ENCODE peak calls at places on chromosomes 13 and 19, in nine cellular contexts. O is PC-9, X is lung, V is breast epithelium, E is tibial nerve, Y is heart right ventricle, I is thoracic aorta, F is GM23338, Z is neural progenitor cell. C is an unnamed sample.

GRCh38 chr13:49240017-49240416 is 7.7 kb upstream of the CDADC1 start:
- DNase-seq in V (no peak), Y (no peak), O (no peak), X (no peak), Z (peak), I (no peak), F (peak), E (no peak), C (no peak)

GRCh38 chr13:22137361-22138050 is 466.6 kb downstream of the FGF9 start:
- DNase-seq in X (no peak), O (no peak), F (no peak), I (no peak), Y (no peak), V (no peak), E (no peak), Z (no peak), C (no peak)

GRCh38 chr19:1961545-1961878 is 20.5 kb downstream of the CSNK1G2 start:
- DNase-seq in O (no peak), Z (no peak), F (no peak), V (no peak), Y (no peak), E (no peak), I (no peak), X (no peak), C (no peak)

GRCh38 chr19:32265991-32266390 is 79.4 kb upstream of the ZNF507 start:
- DNase-seq in F (peak), I (no peak), X (no peak), V (no peak), Z (peak), Y (no peak), O (no peak), E (no peak), C (no peak)

GRCh38 chr13:80312967-80313366 is 28.0 kb downstream of the SPRY2 start:
- DNase-seq in F (no peak), I (no peak), X (no peak), E (no peak), Y (no peak), Z (no peak), V (no peak), O (no peak), C (no peak)

GRCh38 chr13:38409771-38410170 is 60.1 kb downstream of the UFM1 start:
- DNase-seq in X (no peak), Y (no peak), O (no peak), Z (no peak), V (no peak), E (no peak), F (no peak), I (no peak), C (no peak)

GRCh38 chr19:35963514-35963913 is 27.3 kb downstream of the LRFN3 start:
- DNase-seq in F (peak), E (no peak), Z (peak), Y (no peak), X (no peak), I (no peak), V (no peak), O (peak), C (peak)

GRCh38 chr13:46679369-46680180 is 117.4 kb downstream of the ESD start:
- DNase-seq in Z (peak), Y (no peak), O (no peak), V (no peak), F (no peak), X (no peak), E (no peak), I (no peak), C (no peak)

GRCh38 chr19:33301900-33302174 is 497 bp downstream of the CEBPA start:
- DNase-seq in Z (peak), O (no peak), Y (no peak), X (no peak), I (no peak), E (no peak), F (peak), V (no peak), C (no peak)

GRCh38 chr19:16288544-16288943 is 36.1 kb upstream of the KLF2 start:
- DNase-seq in F (no peak), I (no peak), E (no peak), Y (no peak), V (no peak), X (no peak), Z (no peak), O (no peak), C (no peak)

GRCh38 chr19:15788594-15789270 is 1.3 kb downstream of the OR10H5 start:
- DNase-seq in E (no peak), F (no peak), I (no peak), X (no peak), Y (no peak), V (no peak), O (no peak), Z (no peak), C (no peak)

GRCh38 chr13:29936961-29937360 is 86.5 kb upstream of the UBL3 start:
- DNase-seq in I (no peak), O (no peak), E (no peak), F (no peak), X (no peak), Y (no peak), V (no peak), Z (no peak), C (no peak)
- H3K4me3 ChIP-seq in I (no peak), O (no peak), E (no peak), F (no peak), X (no peak), Y (no peak), V (no peak), Z (no peak), C (no peak)

GRCh38 chr13:113443991-113444390 is 9.3 kb downstream of the ADPRHL1 start:
- DNase-seq in Z (no peak), F (no peak), Y (no peak), O (no peak), E (no peak), V (no peak), I (no peak), X (no peak), C (no peak)
- TF ChIP-seq CTCF in Z (no peak), F (no peak), Y (no peak), O (no peak), E (no peak), V (no peak), I (no peak), X (no peak), C (no peak)

GRCh38 chr13:39847336-39847735 is 191.9 kb downstream of the COG6 start:
- DNase-seq in O (no peak), Y (no peak), V (no peak), Z (no peak), I (no peak), E (no peak), F (no peak), X (no peak), C (no peak)
- H3K27ac ChIP-seq in O (no peak), Y (no peak), V (no peak), Z (no peak), I (no peak), E (no peak), F (no peak), X (no peak), C (no peak)

DNA sequence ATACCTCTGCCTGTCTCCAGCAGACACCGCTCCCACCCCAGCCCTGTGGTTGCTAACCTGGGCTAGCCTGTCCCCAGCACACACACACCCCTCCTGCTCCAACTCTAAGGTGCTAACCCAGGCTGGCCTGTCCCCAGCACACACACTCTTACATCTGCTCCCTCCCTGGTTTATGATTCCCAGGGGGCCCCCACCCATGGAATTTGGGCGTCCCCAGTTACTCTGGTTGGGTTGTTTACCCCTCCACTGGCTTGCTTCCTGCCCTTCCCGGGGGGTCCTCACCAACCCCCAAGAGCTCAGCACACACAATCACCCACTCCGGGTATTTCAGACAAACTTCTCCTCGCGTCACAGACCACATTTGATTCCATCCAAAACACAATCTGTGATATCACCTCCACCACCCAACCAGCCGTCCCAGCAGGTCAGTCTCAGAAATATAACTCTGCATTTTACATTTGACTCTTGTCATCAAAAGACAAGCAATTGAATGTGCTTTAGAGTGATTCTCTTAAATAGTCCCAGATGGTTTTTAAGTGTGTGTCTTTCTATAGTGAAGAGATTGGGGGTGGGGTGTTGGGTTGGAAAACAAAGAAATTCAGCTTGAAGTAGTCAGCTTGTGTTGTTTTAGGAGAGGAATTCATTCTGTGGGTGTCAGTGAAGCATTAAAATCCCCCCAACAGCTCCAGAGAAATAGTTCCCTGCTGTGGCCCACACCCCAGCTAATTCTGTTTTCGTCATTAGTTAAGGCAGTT is 20.1 kb downstream of the COL4A2 start:
- DNase-seq in E (no peak), Y (no peak), X (no peak), O (no peak), F (peak), V (no peak), Z (peak), I (no peak), C (no peak)
- H3K4me3 ChIP-seq in E (no peak), Y (no peak), X (no peak), O (no peak), F (peak), V (no peak), Z (peak), I (peak), C (no peak)

GRCh38 chr19:47540748-47541147 is 25.9 kb upstream of the NAPA start:
- DNase-seq in E (no peak), V (no peak), I (no peak), Y (no peak), O (no peak), Z (peak), X (no peak), F (peak), C (peak)
- TF ChIP-seq CTCF in E (no peak), V (no peak), I (no peak), Y (peak), O (peak), Z (peak), X (no peak), F (peak), C (peak)

DNA sequence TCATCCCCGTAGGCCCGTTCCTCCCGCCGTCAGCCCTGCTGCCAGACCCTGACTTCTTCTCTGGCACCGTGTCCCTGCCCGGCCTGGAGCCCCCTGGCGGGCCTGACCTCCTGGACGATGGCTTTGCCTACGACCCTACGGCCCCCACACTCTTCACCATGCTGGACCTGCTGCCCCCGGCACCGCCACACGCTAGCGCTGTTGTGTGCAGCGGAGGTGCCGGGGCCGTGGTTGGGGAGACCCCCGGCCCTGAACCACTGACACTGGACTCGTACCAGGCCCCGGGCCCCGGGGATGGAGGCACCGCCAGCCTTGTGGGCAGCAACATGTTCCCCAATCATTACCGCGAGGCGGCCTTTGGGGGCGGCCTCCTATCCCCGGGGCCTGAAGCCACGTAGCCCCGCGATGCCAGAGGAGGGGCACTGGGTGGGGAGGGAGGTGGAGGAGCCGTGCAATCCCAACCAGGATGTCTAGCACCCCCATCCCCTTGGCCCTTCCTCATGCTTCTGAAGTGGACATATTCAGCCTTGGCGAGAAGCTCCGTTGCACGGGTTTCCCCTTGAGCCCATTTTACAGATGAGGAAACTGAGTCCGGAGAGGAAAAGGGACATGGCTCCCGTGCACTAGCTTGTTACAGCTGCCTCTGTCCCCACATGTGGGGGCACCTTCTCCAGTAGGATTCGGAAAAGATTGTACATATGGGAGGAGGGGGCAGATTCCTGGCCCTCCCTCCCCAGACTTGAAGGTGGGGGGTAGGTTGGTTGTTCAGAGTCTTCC is 1.3 kb upstream of the CLASRP start:
- DNase-seq in V (no peak), I (no peak), F (peak), X (no peak), E (no peak), Z (no peak), O (no peak), Y (no peak), C (no peak)
- H3K27ac ChIP-seq in V (no peak), I (no peak), F (no peak), X (no peak), E (no peak), Z (no peak), O (no peak), Y (no peak), C (no peak)

GRCh38 chr13:50742353-50742752 is 101.1 kb downstream of the DLEU7 start:
- DNase-seq in E (no peak), I (no peak), Y (no peak), Z (no peak), X (no peak), F (no peak), V (no peak), O (no peak), C (no peak)

GRCh38 chr13:50744261-50744660 is 99.2 kb downstream of the DLEU7 start:
- DNase-seq in I (no peak), E (no peak), Y (no peak), X (no peak), Z (no peak), V (no peak), F (no peak), O (no peak), C (no peak)

GRCh38 chr13:50745542-50745941 is 98.0 kb downstream of the DLEU7 start:
- DNase-seq in Z (no peak), Y (no peak), I (no peak), E (no peak), X (no peak), V (no peak), F (peak), O (no peak), C (no peak)

GRCh38 chr13:50735071-50735470 is 108.4 kb downstream of the DLEU7 start:
- DNase-seq in F (no peak), V (no peak), Z (no peak), O (no peak), Y (no peak), I (no peak), E (no peak), X (no peak), C (no peak)

DNA sequence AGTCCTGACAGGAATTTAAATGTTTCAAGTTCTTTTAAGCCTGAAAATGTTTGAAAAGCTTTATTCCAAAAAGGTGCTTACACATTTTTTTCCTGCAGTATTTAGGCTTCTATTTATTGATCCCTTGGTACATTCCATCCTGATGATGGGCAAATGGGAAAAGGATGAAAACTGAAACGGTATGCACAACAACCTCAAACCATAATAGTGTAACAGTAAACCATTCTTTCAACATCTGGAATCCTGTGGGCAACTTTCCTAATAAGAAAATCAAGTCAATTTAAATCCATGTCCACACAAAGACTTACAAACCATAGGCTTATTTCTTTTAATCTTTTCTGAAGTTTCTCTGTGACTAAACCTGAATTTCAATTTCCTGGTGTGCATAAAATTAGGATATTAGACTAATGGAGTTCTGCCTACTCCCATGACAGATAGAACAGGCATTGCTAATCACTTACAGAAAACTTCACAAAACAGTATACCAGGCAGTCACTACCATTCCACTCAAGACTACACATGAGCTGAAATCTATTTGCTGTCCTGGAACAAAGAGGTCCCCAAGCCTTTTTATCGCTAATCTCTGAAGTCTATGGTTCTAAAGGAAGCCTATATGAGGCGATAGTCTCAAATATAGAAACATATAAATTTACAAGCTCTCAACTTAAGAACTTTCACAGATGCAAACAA is 103.3 kb downstream of the DLEU7 start:
- DNase-seq in V (no peak), I (no peak), Y (no peak), X (no peak), O (no peak), F (no peak), E (no peak), Z (no peak), C (no peak)
- H3K4me3 ChIP-seq in V (no peak), I (no peak), Y (no peak), X (no peak), O (no peak), F (no peak), E (no peak), Z (no peak), C (no peak)